ENCODE peak calls at places on chromosomes 4 and X, in four cellular contexts. T, V, X and B are unnamed samples.
A peak's percentile ranks its signal among the peaks of the same experiment; 100 is the strongest.

GRCh38 chrX:122878269-122878668 is 305.8 kb upstream of the GRIA3 start:
- DNase-seq in T (no peak), V (no peak), X (no peak), B (no peak)

GRCh38 chr4:39291686-39292085 is 74.5 kb downstream of the RFC1 start:
- DNase-seq in T (no peak), V (no peak), X (no peak), B (no peak)

GRCh38 chr4:55269970-55270369 is 76.1 kb upstream of the SRD5A3 start:
- DNase-seq in T (no peak), V (no peak), X (no peak), B (no peak)

GRCh38 chr4:40940764-40941163 is 191.0 kb downstream of the NSUN7 start:
- DNase-seq in T (no peak), V (no peak), X (no peak), B (no peak)

GRCh38 chrX:114906978-114907510 is 110.4 kb downstream of the IL13RA2 start:
- DNase-seq in T (no peak), V (peak; percentile 5), X (no peak), B (no peak)

GRCh38 chrX:80578518-80579105 is 158.4 kb downstream of the TENT5D start:
- DNase-seq in T (no peak), V (no peak), X (peak; percentile 27), B (no peak)

GRCh38 chr4:140222175-140222574 is 68.2 kb upstream of the MAML3 start:
- DNase-seq in T (no peak), V (no peak), X (peak; percentile 21), B (no peak)

GRCh38 chrX:78011846-78012245 is 42.4 kb upstream of the PGAM4 start:
- DNase-seq in T (no peak), V (no peak), X (no peak), B (no peak)

GRCh38 chr4:118280501-118281218 is 72.1 kb downstream of the PRSS12 start:
- DNase-seq in T (no peak), V (no peak), X (peak; percentile 77), B (peak; percentile 69)

GRCh38 chr4:97910005-97910404 is 233.3 kb downstream of the STPG2 start:
- DNase-seq in T (no peak), V (peak; percentile 9), X (no peak), B (no peak)

GRCh38 chr4:173494013-173494970 is 35.7 kb downstream of the HAND2 start:
- DNase-seq in T (no peak), V (peak; percentile 64), X (peak; percentile 71), B (peak; percentile 52)

GRCh38 chr4:152929888-152930287 is 6.2 kb upstream of the FHDC1 start:
- DNase-seq in T (no peak), V (no peak), X (no peak), B (no peak)

GRCh38 chr4:86935499-86935832 is 655 bp downstream of the AFF1 start:
- DNase-seq in T (no peak), V (no peak), X (no peak), B (peak; percentile 60)

GRCh38 chrX:39201305-39201990 is 400.2 kb downstream of the MID1IP1 start:
- DNase-seq in T (no peak), V (no peak), X (peak; percentile 2), B (no peak)

GRCh38 chr4:168666531-168666930 is 169.7 kb downstream of the PALLD start:
- DNase-seq in T (no peak), V (no peak), X (peak; percentile 30), B (no peak)

GRCh38 chr4:164350086-164350485 is 403.8 kb upstream of the SMIM31 start:
- DNase-seq in T (no peak), V (no peak), X (no peak), B (no peak)

GRCh38 chr4:154456889-154457288 is 34.7 kb downstream of the DCHS2 start:
- DNase-seq in T (no peak), V (no peak), X (no peak), B (no peak)

GRCh38 chr4:187603093-187603395 is 392.5 kb upstream of the ZFP42 start:
- DNase-seq in T (no peak), V (no peak), X (peak; percentile 47), B (no peak)

GRCh38 chrX:130523460-130524394 is 121.9 kb downstream of the RBMX2 start:
- DNase-seq in T (peak; percentile 54), V (no peak), X (peak; percentile 12), B (peak; percentile 27)

GRCh38 chr4:822361-823092 is 3.4 kb downstream of the CPLX1 start:
- DNase-seq in T (peak; percentile 28), V (no peak), X (no peak), B (no peak)

GRCh38 chrX:107542500-107542899 is 85.8 kb upstream of the PRPS1 start:
- DNase-seq in T (no peak), V (no peak), X (peak; percentile 34), B (no peak)

GRCh38 chr4:41644288-41644914 is 104.1 kb downstream of the PHOX2B start:
- DNase-seq in T (peak; percentile 88), V (peak; percentile 67), X (peak; percentile 61), B (peak; percentile 83)

GRCh38 chr4:140252144-140252741 is 98.3 kb upstream of the MAML3 start:
- DNase-seq in T (peak; percentile 52), V (no peak), X (peak; percentile 27), B (peak; percentile 70)

GRCh38 chr4:150297861-150298474 is 219.7 kb downstream of the DCLK2 start:
- DNase-seq in T (no peak), V (no peak), X (peak; percentile 80), B (no peak)

GRCh38 chr4:150769845-150770244 is 187.9 kb downstream of the MAB21L2 start:
- DNase-seq in T (no peak), V (no peak), X (no peak), B (no peak)

DNA sequence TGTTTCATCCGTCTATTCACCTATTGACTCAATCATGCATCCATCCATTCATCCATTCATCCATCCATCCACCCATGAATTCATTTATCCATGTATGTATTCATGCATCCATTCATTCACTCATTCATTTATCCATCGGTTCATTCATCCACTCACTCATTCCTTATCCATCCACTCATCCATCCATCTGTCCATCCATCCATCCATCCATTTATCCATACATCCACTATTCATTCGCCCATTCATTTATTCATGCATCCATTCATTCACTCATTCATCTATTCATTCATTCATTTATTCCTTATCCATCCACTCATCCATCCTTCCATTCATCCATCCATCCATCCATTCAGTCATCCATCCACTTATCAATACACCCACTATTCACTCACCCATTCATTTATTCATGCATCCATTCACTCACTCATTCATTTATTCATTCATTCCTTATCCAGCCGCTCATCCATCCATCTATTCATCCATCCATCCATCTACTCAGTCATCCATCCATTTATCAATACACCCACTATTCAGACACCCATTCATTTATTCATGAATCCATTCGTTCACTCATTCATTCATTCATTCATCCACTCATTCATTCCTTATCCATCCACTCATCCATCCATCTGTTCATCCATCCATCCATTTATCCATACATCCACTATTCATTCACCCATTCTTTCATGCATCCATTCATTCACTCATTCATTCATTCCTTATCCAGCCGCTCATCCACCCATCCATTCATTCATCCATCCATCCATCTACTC is 11.2 kb downstream of the P2RY8 start:
- DNase-seq in T (no peak), V (no peak), X (no peak), B (no peak)
- H3K4me1 ChIP-seq in T (no peaks in the 10 kb centered on the region), V (peaks cover 2% of the 10 kb centered on the region), X (no peaks in the 10 kb centered on the region), B (no peaks in the 10 kb centered on the region)

DNA sequence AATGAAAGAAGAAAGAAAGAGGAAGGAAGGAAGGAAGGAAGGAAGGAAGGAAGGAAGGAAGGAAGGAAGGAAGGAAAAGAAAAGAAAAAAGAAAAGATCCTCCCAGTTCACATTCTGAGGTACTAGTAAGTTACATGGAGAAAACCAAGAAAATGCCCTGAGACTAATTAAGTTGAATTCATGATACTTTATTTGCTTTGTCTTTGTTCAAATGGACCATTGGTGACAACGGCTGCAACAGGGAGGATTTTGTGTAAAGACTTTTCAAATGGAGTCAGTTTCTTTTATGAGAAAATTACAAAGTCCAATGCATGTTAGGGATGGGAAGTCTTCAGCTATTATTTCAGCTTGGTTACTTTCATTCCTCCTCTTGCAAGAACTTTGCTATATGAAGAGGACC is 8.4 kb downstream of the VCX3A start:
- DNase-seq in T (no peak), V (no peak), X (no peak), B (no peak)
- H3K4me3 ChIP-seq in T (no peak overlapping the region), V (no peak overlapping the region), X (no peak overlapping the region), B (no peak overlapping the region)

DNA sequence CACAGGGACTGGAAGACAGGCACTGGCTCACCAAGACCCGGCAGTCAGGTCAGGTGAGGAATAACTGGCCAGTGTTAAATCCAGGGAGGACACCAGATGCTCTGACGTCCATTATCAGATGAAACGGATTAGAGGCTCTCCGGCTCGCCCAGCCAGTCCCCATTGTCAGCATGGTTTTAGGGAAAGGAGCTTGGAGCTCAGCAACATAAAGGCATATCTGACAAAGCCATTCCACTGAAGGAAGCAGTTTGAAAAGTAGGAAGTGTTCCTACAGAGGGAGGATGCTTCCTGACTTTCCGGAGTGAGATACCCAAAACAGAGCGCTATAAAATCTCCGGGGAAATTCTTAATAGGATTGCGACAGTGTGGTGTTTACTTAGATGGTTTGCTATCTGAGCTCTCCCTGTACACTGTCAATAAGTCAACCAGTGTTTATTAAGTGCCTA is 14.8 kb downstream of the NDNF start:
- DNase-seq in T (peak; percentile 39), V (no peak), X (no peak), B (no peak)
- H3K4me1 ChIP-seq in T (peaks cover 3% of the 10 kb centered on the region), V (no peaks in the 10 kb centered on the region), X (no peaks in the 10 kb centered on the region), B (peaks cover 5% of the 10 kb centered on the region)

DNA sequence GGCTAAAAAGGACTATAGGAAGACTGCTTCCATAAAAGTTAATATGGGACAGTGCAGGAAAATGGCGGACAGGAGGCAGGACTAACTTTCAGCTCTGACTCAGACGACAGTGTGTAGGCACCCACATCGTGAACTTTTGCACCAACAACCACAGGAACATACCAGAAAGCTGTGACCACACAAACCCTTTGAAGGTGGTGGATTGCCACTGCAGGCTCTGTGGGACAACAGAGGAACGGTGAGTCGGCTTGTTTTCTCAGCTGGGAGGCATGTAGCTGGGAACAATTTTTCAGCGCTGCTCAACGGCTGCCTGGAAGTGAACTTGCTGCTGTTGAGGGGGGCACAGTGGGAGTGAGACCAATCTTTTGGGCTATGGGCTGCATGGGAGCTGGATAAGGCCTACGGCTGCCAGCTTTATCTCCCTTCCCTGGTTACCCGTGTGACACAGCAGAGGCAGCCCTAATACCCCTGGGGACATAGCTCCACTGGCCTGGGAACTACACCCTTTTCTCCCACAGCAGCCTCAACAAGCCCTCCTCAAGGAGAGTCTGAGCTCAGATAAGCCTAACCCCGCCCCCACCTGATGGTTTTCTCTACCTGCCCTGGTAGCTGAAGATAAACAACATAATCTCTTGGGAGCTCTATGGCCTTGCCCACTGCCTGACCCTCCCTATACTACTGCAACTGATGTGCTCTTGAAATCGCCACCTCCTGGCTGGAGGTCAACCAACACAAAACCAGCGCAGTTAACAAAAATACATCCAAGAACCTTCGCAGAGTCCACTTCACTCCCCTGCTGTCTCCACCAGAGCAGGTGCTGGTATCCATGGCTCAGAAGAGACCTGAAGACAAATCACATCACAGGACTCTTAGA is 1537.0 kb downstream of the C4orf33 start:
- DNase-seq in T (no peak), V (no peak), X (no peak), B (no peak)
- H3K4me3 ChIP-seq in T (no peak overlapping the region), V (no peak overlapping the region), X (no peak overlapping the region), B (no peak overlapping the region)